ENCODE peak calls at places on chromosomes 6 and 20, in eight cellular contexts. F is CD4-positive, CD25-positive, alpha-beta regulatory T cell; T is body of pancreas; X is PC-3; D is IMR-90; K is psoas muscle; J is left ventricle myocardium inferior; A is CD8-positive, alpha-beta T cell. N is an unnamed sample. For H3K27me3, the result is how much of the 10 kb centered on the place peaks cover.

GRCh38 chr6:45420909-45421699 is 43.4 kb upstream of the SUPT3H start:
- DNase-seq in F (no peak), T (no peak), X (no peak), D (no peak), K (no peak), J (no peak), A (no peak), N (no peak)

GRCh38 chr6:1348675-1349074 is 36.8 kb downstream of the FOXQ1 start:
- DNase-seq in F (no peak), T (no peak), X (no peak), D (peak), K (peak), J (peak), A (no peak), N (no peak)

GRCh38 chr6:42050011-42050896 is at the start of gene TAF8:
- DNase-seq in F (peak), T (peak), X (peak), D (peak), K (peak), J (peak), A (peak), N (peak)

GRCh38 chr6:99545442-99545841 is 23.0 kb downstream of the CCNC start:
- DNase-seq in F (no peak), T (no peak), X (no peak), D (no peak), K (no peak), J (no peak), A (no peak), N (no peak)

GRCh38 chr6:32432050-32432450 is 7.6 kb upstream of the HLA-DRA start:
- DNase-seq in F (peak), T (no peak), X (peak), D (peak), K (no peak), J (no peak), A (no peak), N (peak)

GRCh38 chr6:85966859-85967258 is 324.2 kb upstream of the SYNCRIP start:
- DNase-seq in F (no peak), T (peak), X (no peak), D (no peak), K (no peak), J (no peak), A (no peak), N (no peak)

GRCh38 chr20:46350201-46350985 is 42.1 kb upstream of the CDH22 start:
- DNase-seq in F (no peak), T (no peak), X (peak), D (peak), K (no peak), J (no peak), A (no peak), N (peak)

GRCh38 chr20:33875055-33875454 is 63.9 kb downstream of the CHMP4B start:
- DNase-seq in F (no peak), T (no peak), X (no peak), D (no peak), K (peak), J (no peak), A (no peak), N (no peak)

GRCh38 chr20:32993484-32994050 is 10.7 kb downstream of the SUN5 start:
- DNase-seq in F (no peak), T (no peak), X (no peak), D (no peak), K (no peak), J (no peak), A (no peak), N (no peak)

GRCh38 chr20:41181567-41181966 is 44.2 kb downstream of the PLCG1 start:
- DNase-seq in F (no peak), T (no peak), X (no peak), D (no peak), K (peak), J (no peak), A (no peak), N (no peak)

GRCh38 chr6:25418463-25419052 is 139.4 kb downstream of the CARMIL1 start:
- DNase-seq in F (no peak), T (no peak), X (peak), D (no peak), K (no peak), J (no peak), A (no peak), N (no peak)

GRCh38 chr6:145044606-145045275 is 690.6 kb downstream of the EPM2A start:
- DNase-seq in F (no peak), T (no peak), X (peak), D (peak), K (no peak), J (no peak), A (no peak), N (no peak)

GRCh38 chr20:41571006-41571405 is 47.2 kb downstream of the CHD6 start:
- DNase-seq in F (no peak), T (no peak), X (no peak), D (no peak), K (no peak), J (no peak), A (no peak), N (no peak)

GRCh38 chr6:25601797-25602679 is 50.0 kb upstream of the SCGN start:
- DNase-seq in F (peak), T (no peak), X (peak), D (peak), K (no peak), J (no peak), A (no peak), N (peak)

GRCh38 chr6:129586815-129587214 is 123.2 kb downstream of the ARHGAP18 start:
- DNase-seq in F (no peak), T (no peak), X (peak), D (peak), K (no peak), J (no peak), A (no peak), N (no peak)

GRCh38 chr6:44731485-44732095 is 344.1 kb downstream of the CDC5L start:
- DNase-seq in F (no peak), T (no peak), X (peak), D (no peak), K (no peak), J (no peak), A (no peak), N (no peak)

GRCh38 chr6:37155394-37156312 is 14.3 kb upstream of the PIM1 start:
- DNase-seq in F (no peak), T (peak), X (no peak), D (no peak), K (no peak), J (no peak), A (no peak), N (no peak)

GRCh38 chr6:85347787-85348186 is 102.1 kb upstream of the NT5E start:
- DNase-seq in F (no peak), T (no peak), X (no peak), D (no peak), K (no peak), J (no peak), A (no peak), N (no peak)

GRCh38 chr6:147132889-147133288 is 71.3 kb upstream of the STXBP5 start:
- DNase-seq in F (no peak), T (no peak), X (peak), D (peak), K (no peak), J (no peak), A (no peak), N (no peak)

GRCh38 chr6:11324453-11325023 is 92.1 kb upstream of the NEDD9 start:
- DNase-seq in F (no peak), T (no peak), X (no peak), D (peak), K (no peak), J (no peak), A (no peak), N (peak)

GRCh38 chr20:5215592-5216304 is 88.9 kb downstream of the CDS2 start:
- DNase-seq in F (no peak), T (no peak), X (no peak), D (peak), K (no peak), J (no peak), A (no peak), N (no peak)

GRCh38 chr6:169101036-169101805 is 152.4 kb downstream of the THBS2 start:
- DNase-seq in F (no peak), T (no peak), X (no peak), D (no peak), K (no peak), J (no peak), A (no peak), N (no peak)

DNA sequence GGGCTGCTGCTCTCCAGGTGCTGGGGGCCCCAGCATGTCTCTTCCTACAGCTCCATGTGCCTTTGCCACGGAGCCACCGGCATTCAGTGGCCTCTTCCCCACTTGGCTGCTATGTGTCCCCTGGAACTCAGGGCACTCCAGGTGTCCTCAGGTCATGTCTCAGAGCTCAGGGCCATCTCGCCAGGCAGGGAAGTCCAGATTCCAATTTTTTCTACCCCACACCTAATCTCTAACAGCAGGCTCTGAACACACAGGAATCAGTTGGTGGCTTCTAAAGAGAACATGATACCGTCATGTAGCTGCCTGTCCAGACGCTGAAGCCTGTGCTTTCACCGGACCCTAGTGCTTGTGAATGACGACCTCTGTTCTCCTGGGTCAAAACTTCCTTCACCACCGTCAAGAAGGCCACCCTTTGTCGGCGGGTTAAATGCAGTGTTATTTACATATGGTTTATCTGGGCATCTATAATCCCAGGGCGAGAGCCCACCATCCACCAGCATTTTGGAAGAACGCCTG is 4.2 kb upstream of the SLCO4A1 start:
- DNase-seq in F (no peak), T (no peak), X (no peak), D (no peak), K (no peak), J (no peak), A (no peak), N (no peak)
- H3K27me3 ChIP-seq in F (under half), T (under half), X (under half), D (half or more), K (under half), J (half or more), A (under half), N (under half)

GRCh38 chr6:22025468-22026159 is 271.2 kb downstream of the PRL start:
- DNase-seq in F (no peak), T (peak), X (peak), D (peak), K (no peak), J (no peak), A (no peak), N (peak)
- H3K4me3 ChIP-seq in F (no peak), T (no peak), X (no peak), D (no peak), K (no peak), J (no peak), A (no peak), N (no peak)

GRCh38 chr6:166228839-166229528 is 61.3 kb upstream of the TBXT start:
- DNase-seq in F (no peak), T (no peak), X (no peak), D (no peak), K (no peak), J (no peak), A (no peak), N (no peak)
- H3K27me3 ChIP-seq in F (under half), T (under half), X (half or more), D (under half), K (under half), J (half or more), A (under half), N (under half)

GRCh38 chr6:127117979-127118504 is 429 bp upstream of the RSPO3 start:
- DNase-seq in F (no peak), T (no peak), X (no peak), D (no peak), K (peak), J (no peak), A (no peak), N (peak)
- H3K4me3 ChIP-seq in F (no peak), T (no peak), X (no peak), D (peak), K (peak), J (peak), A (no peak), N (peak)

DNA sequence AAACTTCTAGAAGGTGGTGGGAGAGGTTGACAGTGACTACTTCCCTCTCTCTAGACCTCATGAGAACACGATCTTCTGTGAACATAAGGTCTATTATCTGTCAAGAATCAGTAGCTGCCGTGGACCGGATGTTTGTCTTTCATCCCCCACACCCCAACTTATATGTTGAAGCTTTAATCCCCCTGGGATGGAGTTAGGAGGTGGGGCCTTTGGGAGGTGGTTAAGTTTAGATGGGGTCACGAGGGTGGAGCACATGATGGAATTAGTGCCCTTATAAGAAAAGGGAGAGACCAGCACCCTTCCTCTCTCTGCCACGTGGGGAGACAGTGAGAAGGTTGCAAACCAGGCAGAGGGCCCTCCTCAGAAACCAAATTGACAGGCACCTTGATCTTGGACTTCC is 409.1 kb downstream of the QKI start:
- DNase-seq in F (no peak), T (no peak), X (no peak), D (no peak), K (no peak), J (no peak), A (no peak), N (no peak)
- H3K27me3 ChIP-seq in F (under half), T (under half), X (under half), D (under half), K (under half), J (under half), A (under half), N (under half)

GRCh38 chr6:119028106-119028505 is 50.4 kb downstream of the FAM184A start:
- DNase-seq in F (no peak), T (no peak), X (no peak), D (no peak), K (no peak), J (no peak), A (no peak), N (no peak)
- H3K4me3 ChIP-seq in F (no peak), T (no peak), X (no peak), D (no peak), K (no peak), J (no peak), A (no peak), N (no peak)

DNA sequence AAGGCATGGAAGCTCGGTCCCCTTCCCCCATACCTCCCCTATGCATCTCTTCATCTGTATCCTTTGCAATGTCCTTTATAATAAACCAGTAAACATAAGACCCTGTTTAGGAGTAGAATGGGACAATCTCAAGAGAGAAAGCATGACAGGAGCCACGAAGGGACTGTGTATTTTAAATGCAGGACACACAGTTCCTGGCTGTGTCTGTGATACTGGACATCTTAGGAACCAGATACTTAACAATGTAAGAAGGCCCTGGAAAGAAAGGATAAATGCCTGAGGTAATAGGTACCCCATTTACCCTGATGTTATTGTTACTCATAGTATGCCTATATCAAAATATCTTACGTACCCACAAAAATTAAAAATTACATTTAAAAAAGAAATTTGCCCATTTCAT is 36.6 kb downstream of the NUDT3 start:
- DNase-seq in F (no peak), T (no peak), X (no peak), D (no peak), K (no peak), J (no peak), A (no peak), N (no peak)
- H3K27me3 ChIP-seq in F (under half), T (under half), X (under half), D (under half), K (under half), J (under half), A (under half), N (under half)

DNA sequence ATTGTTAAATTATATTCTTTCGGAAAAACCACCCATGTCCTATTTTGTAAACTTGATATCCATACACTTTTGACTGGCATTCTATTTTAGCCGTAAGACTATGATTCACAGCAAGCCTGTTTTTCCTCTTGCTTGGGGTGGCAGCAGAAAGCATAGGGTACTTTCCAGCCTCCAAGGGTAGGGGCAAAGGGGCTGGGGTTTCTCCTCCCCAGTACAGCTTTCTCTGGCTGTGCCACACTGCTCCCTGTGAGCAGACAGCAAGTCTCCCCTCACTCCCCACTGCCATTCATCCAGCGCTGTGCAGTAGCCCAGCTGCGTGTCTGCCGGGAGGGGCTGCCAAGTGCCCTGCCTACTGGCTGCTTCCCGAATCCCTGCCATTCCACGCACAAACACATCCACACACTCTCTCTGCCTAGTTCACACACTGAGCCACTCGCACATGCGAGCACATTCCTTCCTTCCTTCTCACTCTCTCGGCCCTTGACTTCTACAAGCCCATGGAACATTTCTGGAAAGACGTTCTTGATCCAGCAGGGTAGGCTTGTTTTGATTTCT is 2.1 kb upstream of the ESR1 start:
- DNase-seq in F (no peak), T (no peak), X (no peak), D (no peak), K (peak), J (peak), A (no peak), N (peak)
- H3K4me3 ChIP-seq in F (no peak), T (no peak), X (peak), D (no peak), K (peak), J (peak), A (no peak), N (no peak)

GRCh38 chr20:10490706-10491105 is 55.6 kb downstream of the SLX4IP start:
- DNase-seq in F (no peak), T (no peak), X (no peak), D (peak), K (no peak), J (no peak), A (no peak), N (no peak)

GRCh38 chr20:10492844-10493243 is 57.7 kb downstream of the SLX4IP start:
- DNase-seq in F (no peak), T (no peak), X (no peak), D (no peak), K (no peak), J (no peak), A (no peak), N (no peak)

GRCh38 chr20:10489853-10490627 is 54.9 kb downstream of the SLX4IP start:
- DNase-seq in F (no peak), T (no peak), X (peak), D (no peak), K (no peak), J (no peak), A (no peak), N (no peak)

GRCh38 chr20:10495173-10495572 is 60.1 kb downstream of the SLX4IP start:
- DNase-seq in F (no peak), T (no peak), X (no peak), D (no peak), K (no peak), J (no peak), A (no peak), N (no peak)

GRCh38 chr20:10492065-10492464 is 57.0 kb downstream of the SLX4IP start:
- DNase-seq in F (no peak), T (no peak), X (no peak), D (peak), K (no peak), J (no peak), A (no peak), N (no peak)
- H3K27me3 ChIP-seq in F (under half), T (under half), X (under half), D (under half), K (under half), J (under half), A (under half), N (under half)

GRCh38 chr6:74942130-74942529 is 263.7 kb downstream of the COL12A1 start:
- DNase-seq in F (no peak), T (no peak), X (peak), D (peak), K (no peak), J (no peak), A (no peak), N (no peak)

DNA sequence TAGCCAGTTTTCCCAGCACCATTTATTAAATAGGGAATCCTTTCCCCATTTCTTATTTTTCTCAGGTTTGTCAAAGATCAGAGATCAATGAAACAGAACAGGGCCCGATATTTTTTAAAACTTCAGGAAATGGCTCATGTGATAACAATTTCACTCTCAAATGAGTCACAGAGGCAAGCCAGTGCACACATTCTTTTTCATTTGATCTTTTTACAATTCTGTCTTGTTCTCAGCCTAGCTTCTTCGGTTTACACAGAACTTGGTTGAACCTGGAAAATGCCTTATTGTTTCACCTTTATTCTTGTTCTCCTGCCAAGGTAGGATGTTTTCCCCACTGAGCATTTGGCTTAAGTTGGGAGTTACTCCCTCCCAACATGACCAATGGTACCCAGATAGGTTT is 258.9 kb downstream of the COL12A1 start:
- DNase-seq in F (no peak), T (no peak), X (peak), D (peak), K (no peak), J (no peak), A (no peak), N (no peak)
- H3K4me3 ChIP-seq in F (no peak), T (no peak), X (no peak), D (peak), K (no peak), J (no peak), A (no peak), N (no peak)